ENCODE peak calls at places on chromosomes 3 and 15, in four cellular contexts. S is right atrium auricular region, V is IMR-90, L is sigmoid colon. X is an unnamed sample.

GRCh38 chr3:107817076-107817475 is 273.8 kb downstream of the CD47 start:
- DNase-seq in S (no peak), V (peak), L (no peak), X (no peak)

GRCh38 chr3:68977486-68978167 is 35.9 kb downstream of the EOGT start:
- DNase-seq in S (no peak), V (no peak), L (no peak), X (no peak)

GRCh38 chr3:184343200-184343876 is 5.9 kb downstream of the FAM131A start:
- DNase-seq in S (no peak), V (peak), L (no peak), X (no peak)

GRCh38 chr3:111926266-111926676 is 52.6 kb upstream of the ABHD10 start:
- DNase-seq in S (no peak), V (no peak), L (no peak), X (no peak)

GRCh38 chr3:114649331-114649730 is 355.5 kb downstream of the TIGIT start:
- DNase-seq in S (no peak), V (peak), L (no peak), X (no peak)

GRCh38 chr3:72437666-72438065 is 410.6 kb downstream of the SHQ1 start:
- DNase-seq in S (no peak), V (no peak), L (no peak), X (no peak)

GRCh38 chr3:142498397-142499180 is 50.8 kb upstream of the XRN1 start:
- DNase-seq in S (no peak), V (peak), L (no peak), X (no peak)

GRCh38 chr3:110680365-110680909 is 391.2 kb upstream of the NECTIN3 start:
- DNase-seq in S (no peak), V (peak), L (no peak), X (no peak)

GRCh38 chr3:50587373-50587772 is 18.1 kb downstream of the HEMK1 start:
- DNase-seq in S (no peak), V (peak), L (no peak), X (no peak)

GRCh38 chr3:126529585-126530170 is 5.7 kb downstream of the CHST13 start:
- DNase-seq in S (no peak), V (no peak), L (peak), X (no peak)

GRCh38 chr3:126528800-126529541 is 5.0 kb downstream of the CHST13 start:
- DNase-seq in S (no peak), V (no peak), L (peak), X (no peak)

GRCh38 chr3:126527006-126527405 is 3.1 kb downstream of the CHST13 start:
- DNase-seq in S (no peak), V (no peak), L (peak), X (no peak)

GRCh38 chr3:126527455-126528211 is 3.7 kb downstream of the CHST13 start:
- DNase-seq in S (no peak), V (no peak), L (peak), X (no peak)

GRCh38 chr3:126528419-126528799 is 4.5 kb downstream of the CHST13 start:
- DNase-seq in S (no peak), V (no peak), L (peak), X (no peak)
- TF ChIP-seq CTCF in S (no peak), V (no peak), L (no peak), X (no peak)

DNA sequence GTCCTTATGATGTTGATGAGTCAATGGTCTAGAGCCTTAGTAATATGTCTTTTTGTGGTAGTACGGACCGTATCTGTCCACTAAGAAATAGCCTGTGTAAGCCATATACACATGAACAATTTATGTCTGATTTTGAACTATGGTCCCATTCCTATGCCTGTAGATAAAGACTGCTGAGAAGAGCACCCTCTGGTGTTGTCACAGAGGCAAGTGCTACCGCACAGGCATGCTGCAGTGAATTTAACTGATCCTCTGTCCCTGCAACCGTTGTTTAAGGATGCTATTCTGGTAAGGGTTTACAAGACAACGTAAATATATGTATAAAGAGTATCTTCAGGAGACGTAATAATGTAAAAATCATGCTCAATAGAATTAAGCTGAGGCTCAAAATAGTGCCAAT is 170.7 kb downstream of the UBE3A start:
- DNase-seq in S (no peak), V (no peak), L (no peak), X (no peak)
- TF ChIP-seq CTCF in S (no peak), V (no peak), L (no peak), X (no peak)

GRCh38 chr3:191136347-191136746 is 62.7 kb upstream of the OSTN start:
- DNase-seq in S (no peak), V (peak), L (no peak), X (no peak)
- TF ChIP-seq CTCF in S (no peak), V (peak), L (no peak), X (peak)

GRCh38 chr3:52633786-52634185 is 51.9 kb downstream of the PBRM1 start:
- DNase-seq in S (no peak), V (peak), L (no peak), X (no peak)

DNA sequence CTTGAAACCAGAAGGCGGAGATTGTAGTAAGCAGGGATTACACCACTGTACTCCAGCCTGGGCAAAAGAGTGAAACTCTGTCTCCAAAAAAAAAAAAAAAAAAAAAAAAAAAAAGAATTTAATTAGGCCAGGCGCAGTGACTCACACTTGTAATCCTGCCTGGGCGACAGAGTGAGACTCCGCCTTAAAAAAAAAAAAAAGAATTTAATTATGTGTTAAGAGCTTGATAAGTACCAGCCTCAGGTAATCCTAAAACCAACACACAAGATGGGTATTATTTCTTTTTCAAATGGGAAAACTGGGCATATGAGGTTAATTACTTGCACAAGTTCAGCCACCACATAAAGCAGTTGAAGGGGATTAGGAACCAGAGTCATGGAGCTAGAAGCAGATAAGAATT is 49.0 kb downstream of the PBRM1 start:
- DNase-seq in S (no peak), V (no peak), L (no peak), X (no peak)
- TF ChIP-seq CTCF in S (no peak), V (no peak), L (no peak), X (no peak)

GRCh38 chr3:37742121-37742520 is 119.6 kb upstream of the CTDSPL start:
- DNase-seq in S (no peak), V (no peak), L (no peak), X (peak)
- TF ChIP-seq CTCF in S (no peak), V (no peak), L (no peak), X (no peak)

DNA sequence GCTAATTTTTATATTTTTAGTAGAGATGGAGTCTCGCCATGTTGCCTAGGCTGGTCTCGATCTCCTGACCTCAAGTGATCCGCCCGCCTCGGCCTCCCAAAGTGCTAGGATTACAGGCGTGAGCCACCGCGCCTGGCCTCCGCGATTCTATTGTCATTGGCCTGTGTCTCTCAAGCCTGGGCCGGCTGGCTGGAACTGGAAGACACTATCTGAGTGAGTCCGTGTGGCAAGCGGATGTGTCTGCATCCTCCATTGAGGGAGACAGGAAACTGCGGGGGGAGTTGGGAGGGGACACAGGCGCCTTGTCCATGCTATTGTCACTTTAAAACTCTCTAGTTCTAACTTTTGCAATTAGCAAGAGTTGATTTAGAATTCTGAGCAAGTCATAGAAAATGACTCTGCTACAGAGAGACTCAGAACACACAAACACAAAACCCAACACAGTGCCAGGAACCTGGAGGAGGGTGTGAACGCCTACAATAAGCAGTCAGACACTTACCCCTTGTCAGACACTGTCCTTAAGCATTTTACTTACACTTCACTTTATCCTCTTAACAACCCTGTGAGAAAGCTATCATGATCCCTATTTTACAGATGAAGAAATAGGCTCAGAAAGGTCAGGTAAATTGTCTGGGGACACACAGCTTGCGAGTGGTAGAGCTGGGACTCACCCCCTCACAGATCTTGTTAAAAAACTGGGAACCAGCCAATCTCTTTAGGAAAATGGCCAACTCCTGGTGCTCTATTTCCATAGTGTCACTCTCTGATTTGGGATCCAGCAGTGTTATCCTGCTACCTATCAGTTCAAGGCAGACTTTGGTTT is 38.7 kb downstream of the ANP32A start:
- DNase-seq in S (peak), V (no peak), L (no peak), X (no peak)
- TF ChIP-seq CTCF in S (no peak), V (no peak), L (no peak), X (no peak)